ENCODE peak calls at places on chromosomes 11 and 22, in nine cellular contexts. L is CD8-positive, alpha-beta memory T cell; J is pancreas; T is mammary epithelial cell; B is spleen; Y is tibial nerve; W is epithelial cell of esophagus; E is MG63; C is tibial artery. D is an unnamed sample.

GRCh38 chr22:50262973-50263617 is 1.6 kb upstream of the MAPK12 start:
- DNase-seq in Y (no peak), C (no peak), W (no peak), B (no peak), T (no peak), L (no peak), J (no peak), E (no peak), D (no peak)

GRCh38 chr22:48885271-48885918 is 942.3 kb downstream of the BRD1 start:
- DNase-seq in Y (no peak), E (no peak), B (peak), J (no peak), C (peak), W (no peak), T (no peak), L (no peak), D (peak)

GRCh38 chr11:27414644-27415043 is 51.6 kb upstream of the CCDC34 start:
- DNase-seq in J (no peak), B (no peak), C (no peak), T (no peak), E (no peak), Y (no peak), W (no peak), L (no peak), D (no peak)

GRCh38 chr11:116972692-116973091 is 125.5 kb downstream of the SIK3 start:
- DNase-seq in C (no peak), L (no peak), E (no peak), Y (no peak), B (no peak), W (no peak), T (no peak), J (no peak), D (no peak)

GRCh38 chr11:64298966-64299846 is 952 bp upstream of the CATSPERZ start:
- DNase-seq in C (peak), T (no peak), J (peak), B (peak), E (no peak), Y (peak), W (no peak), L (peak), D (peak)

GRCh38 chr11:88293931-88294330 is 43.6 kb downstream of the CTSC start:
- DNase-seq in L (no peak), W (no peak), J (no peak), B (no peak), C (no peak), T (no peak), E (peak), Y (no peak), D (no peak)

GRCh38 chr11:64156235-64157011 is 9.5 kb downstream of the MACROD1 start:
- DNase-seq in W (no peak), Y (no peak), E (no peak), L (no peak), B (peak), T (no peak), J (no peak), C (no peak), D (peak)

GRCh38 chr22:49372111-49372529 is 455.6 kb downstream of the BRD1 start:
- DNase-seq in E (no peak), T (no peak), L (no peak), C (peak), Y (peak), W (no peak), B (peak), J (no peak), D (no peak)

GRCh38 chr11:132910016-132910760 is 622.1 kb downstream of the OPCML start:
- DNase-seq in Y (no peak), J (no peak), B (no peak), E (no peak), C (no peak), L (no peak), T (no peak), W (no peak), D (no peak)

GRCh38 chr11:77502501-77502900 is 28.6 kb upstream of the PAK1 start:
- DNase-seq in Y (no peak), L (no peak), E (peak), C (no peak), B (no peak), T (no peak), W (no peak), J (no peak), D (no peak)

GRCh38 chr11:60947666-60948065 is 4.3 kb downstream of the SLC15A3 start:
- DNase-seq in Y (no peak), J (no peak), E (peak), C (no peak), T (no peak), W (no peak), L (no peak), B (no peak), D (no peak)

GRCh38 chr22:40183029-40183581 is 5.4 kb downstream of the TNRC6B start:
- DNase-seq in Y (peak), T (peak), L (peak), E (no peak), W (peak), J (no peak), B (no peak), C (no peak), D (no peak)

GRCh38 chr11:17388609-17389204 is at the start of gene KCNJ11:
- DNase-seq in T (no peak), C (no peak), J (no peak), B (no peak), L (no peak), W (no peak), Y (no peak), E (no peak), D (no peak)

GRCh38 chr11:115201121-115201792 is 303.0 kb downstream of the CADM1 start:
- DNase-seq in B (no peak), E (peak), T (peak), Y (no peak), J (no peak), L (no peak), W (no peak), C (no peak), D (no peak)

GRCh38 chr11:118230088-118230487 is 5.3 kb upstream of the JAML start:
- DNase-seq in B (no peak), C (no peak), T (no peak), Y (no peak), L (peak), W (no peak), E (no peak), J (no peak), D (no peak)

GRCh38 chr11:65786786-65787636 is at the start of gene OVOL1:
- DNase-seq in Y (no peak), T (peak), J (peak), C (no peak), L (no peak), E (no peak), W (peak), B (peak), D (no peak)

GRCh38 chr11:122882809-122883681 is 486 bp downstream of the JHY start:
- DNase-seq in W (peak), C (peak), Y (peak), E (peak), B (peak), T (peak), L (peak), J (peak), D (peak)

GRCh38 chr11:87463486-87464102 is 425.9 kb downstream of the TMEM135 start:
- DNase-seq in E (no peak), C (no peak), W (peak), T (peak), J (no peak), L (no peak), B (no peak), Y (no peak), D (no peak)

GRCh38 chr11:76152741-76153608 is 53.3 kb downstream of the WNT11 start:
- DNase-seq in L (no peak), T (no peak), E (no peak), J (peak), B (peak), C (no peak), Y (no peak), W (no peak), D (no peak)

GRCh38 chr22:43481528-43482309 is 69.9 kb downstream of the MPPED1 start:
- DNase-seq in C (no peak), B (peak), J (no peak), L (peak), W (no peak), E (no peak), Y (no peak), T (no peak), D (no peak)

GRCh38 chr11:127653071-127653470 is 652.5 kb upstream of the KIRREL3 start:
- DNase-seq in J (no peak), W (no peak), T (no peak), L (no peak), B (no peak), C (no peak), E (no peak), Y (no peak), D (no peak)

GRCh38 chr22:50723991-50724390 is 14.0 kb upstream of the ACR start:
- DNase-seq in T (no peak), J (no peak), B (no peak), C (no peak), L (no peak), E (no peak), Y (no peak), W (no peak), D (no peak)

GRCh38 chr11:43404406-43404805 is 45.7 kb downstream of the TTC17 start:
- DNase-seq in E (no peak), J (no peak), T (peak), L (no peak), C (no peak), B (no peak), W (peak), Y (no peak), D (no peak)

GRCh38 chr22:37303821-37304274 is 21.5 kb downstream of the CYTH4 start:
- DNase-seq in B (no peak), C (no peak), T (peak), E (peak), L (no peak), W (peak), Y (no peak), J (no peak), D (no peak)

GRCh38 chr22:11307996-11308395 is 4220.0 kb upstream of the OR11H1 start:
- DNase-seq in T (no peak), L (no peak), J (no peak), B (no peak), C (no peak), W (no peak), E (no peak), Y (no peak), D (no peak)

GRCh38 chr22:24968066-24968561 is 15.6 kb downstream of the KIAA1671 start:
- DNase-seq in W (peak), J (peak), Y (no peak), T (peak), L (no peak), C (no peak), B (no peak), E (peak), D (no peak)

GRCh38 chr22:41286639-41287091 is 678 bp upstream of the RANGAP1 start:
- DNase-seq in Y (peak), L (peak), E (no peak), J (no peak), B (peak), T (no peak), W (no peak), C (no peak), D (no peak)

GRCh38 chr11:71500601-71501021 is 26.5 kb upstream of the KRTAP5-7 start:
- DNase-seq in B (peak), E (peak), L (no peak), W (no peak), J (no peak), C (no peak), T (no peak), Y (no peak), D (peak)

GRCh38 chr22:46673205-46673604 is 53.0 kb downstream of the GRAMD4 start:
- DNase-seq in J (no peak), E (no peak), W (no peak), T (no peak), Y (no peak), B (no peak), C (no peak), L (no peak), D (no peak)

GRCh38 chr11:121250843-121251242 is 41.7 kb upstream of the SC5D start:
- DNase-seq in L (no peak), B (no peak), E (no peak), J (no peak), T (peak), Y (no peak), W (peak), C (no peak), D (no peak)

GRCh38 chr11:121246021-121246768 is 46.4 kb upstream of the SC5D start:
- DNase-seq in C (no peak), J (no peak), W (no peak), E (no peak), B (no peak), L (no peak), Y (no peak), T (no peak), D (no peak)

GRCh38 chr11:121248496-121248895 is 44.1 kb upstream of the SC5D start:
- DNase-seq in B (no peak), E (no peak), L (no peak), T (peak), W (peak), C (no peak), Y (no peak), J (no peak), D (no peak)

GRCh38 chr11:121246769-121247035 is 45.9 kb upstream of the SC5D start:
- DNase-seq in W (no peak), B (no peak), E (no peak), Y (no peak), L (no peak), J (no peak), C (no peak), T (no peak), D (no peak)

GRCh38 chr11:121249039-121249663 is 43.4 kb upstream of the SC5D start:
- DNase-seq in T (peak), J (no peak), B (no peak), W (peak), L (peak), C (no peak), Y (no peak), E (peak), D (no peak)
- H3K4me3 ChIP-seq in T (no peak), J (no peak), B (no peak), W (no peak), L (no peak), C (no peak), Y (no peak), E (no peak), D (no peak)

DNA sequence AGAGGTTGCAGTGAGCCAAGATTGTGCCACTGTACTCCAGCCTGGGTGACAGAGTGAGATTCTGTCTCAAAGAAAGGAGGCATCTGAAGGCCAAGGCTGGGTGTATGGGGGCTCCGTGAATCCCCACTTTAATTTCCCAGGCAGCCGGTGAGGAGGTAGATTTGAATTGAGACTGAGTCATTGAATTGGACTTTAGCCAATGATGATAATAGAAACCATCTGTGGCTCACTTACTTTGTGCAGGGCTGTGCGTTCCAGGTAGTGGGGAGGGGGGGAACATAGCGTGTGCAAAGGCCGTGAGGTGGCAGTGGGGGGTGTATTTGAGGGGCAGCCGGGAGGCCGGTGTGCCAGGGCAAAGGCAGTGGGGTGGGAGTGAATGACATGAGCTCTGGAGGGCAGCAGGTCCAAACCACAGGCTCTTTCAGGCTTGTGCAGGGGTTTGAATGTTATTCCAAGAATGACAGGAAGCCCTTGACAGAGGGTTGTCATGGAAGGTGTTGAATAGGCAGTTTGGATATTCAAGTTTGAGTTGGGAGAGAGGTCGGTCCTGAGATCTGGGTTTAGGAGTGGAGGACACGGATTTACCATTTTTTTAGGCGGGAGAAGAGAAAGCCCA is 6.1 kb downstream of the ARHGAP8 start:
- DNase-seq in E (no peak), C (no peak), J (no peak), T (peak), Y (no peak), W (peak), B (peak), L (no peak), D (no peak)
- H3K4me3 ChIP-seq in E (no peak), C (no peak), J (no peak), T (no peak), Y (no peak), W (no peak), B (no peak), L (no peak), D (no peak)

GRCh38 chr11:95918056-95918455 is 5.9 kb downstream of the MTMR2 start:
- DNase-seq in Y (no peak), T (no peak), J (no peak), B (no peak), W (no peak), C (no peak), L (no peak), E (no peak), D (no peak)

GRCh38 chr11:95917188-95918036 is 6.5 kb downstream of the MTMR2 start:
- DNase-seq in E (no peak), L (no peak), J (no peak), W (peak), C (no peak), Y (no peak), B (no peak), T (peak), D (no peak)

GRCh38 chr11:95918720-95919119 is 5.2 kb downstream of the MTMR2 start:
- DNase-seq in C (no peak), T (no peak), B (no peak), J (no peak), L (no peak), W (no peak), E (no peak), Y (no peak), D (no peak)

GRCh38 chr11:95920460-95921105 is 3.3 kb downstream of the MTMR2 start:
- DNase-seq in W (peak), B (no peak), T (no peak), L (no peak), Y (no peak), E (no peak), J (no peak), C (no peak), D (no peak)

DNA sequence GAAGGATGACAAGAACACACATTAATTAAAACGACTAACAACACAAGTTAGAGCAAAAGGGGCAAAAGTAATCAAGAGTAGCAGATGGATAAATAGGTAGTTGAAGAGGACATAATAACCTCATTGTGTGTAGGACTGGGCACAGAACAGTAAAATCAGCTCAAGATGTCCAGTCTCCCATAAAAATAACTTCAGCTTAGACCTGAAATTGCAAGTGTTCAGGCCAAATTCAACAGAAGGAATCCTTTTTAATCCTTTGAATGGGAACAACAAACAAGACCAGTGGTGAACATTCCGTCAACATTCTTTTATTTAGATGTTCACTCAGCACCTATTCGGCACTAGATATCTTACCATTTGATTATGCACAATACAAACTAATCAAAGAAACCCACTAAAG is 4.4 kb downstream of the MTMR2 start:
- DNase-seq in T (no peak), W (no peak), E (no peak), B (no peak), L (no peak), J (no peak), Y (no peak), C (no peak), D (no peak)
- H3K4me3 ChIP-seq in T (no peak), W (no peak), E (no peak), B (no peak), L (no peak), J (no peak), Y (no peak), C (no peak), D (no peak)

GRCh38 chr11:1845095-1845429 is 6.3 kb downstream of the TNNI2 start:
- DNase-seq in C (no peak), E (no peak), Y (no peak), T (no peak), B (no peak), J (no peak), L (no peak), W (no peak), D (no peak)

GRCh38 chr11:1843098-1843473 is 4.3 kb downstream of the TNNI2 start:
- DNase-seq in C (no peak), L (no peak), J (no peak), Y (no peak), B (peak), E (no peak), T (no peak), W (peak), D (no peak)

GRCh38 chr11:1844221-1845094 is 5.7 kb downstream of the TNNI2 start:
- DNase-seq in Y (peak), C (no peak), L (peak), T (no peak), W (peak), B (peak), E (no peak), J (no peak), D (no peak)

GRCh38 chr11:1842149-1843097 is 3.6 kb downstream of the TNNI2 start:
- DNase-seq in B (peak), W (no peak), T (no peak), E (no peak), L (no peak), J (peak), C (no peak), Y (no peak), D (no peak)

GRCh38 chr11:1843796-1844195 is 5.0 kb downstream of the TNNI2 start:
- DNase-seq in L (no peak), C (no peak), J (no peak), T (no peak), W (no peak), Y (no peak), E (no peak), B (peak), D (no peak)
- H3K4me3 ChIP-seq in L (peak), C (no peak), J (no peak), T (no peak), W (peak), Y (no peak), E (no peak), B (no peak), D (no peak)

GRCh38 chr11:103894673-103895072 is 141.8 kb upstream of the DDI1 start:
- DNase-seq in L (no peak), W (no peak), J (no peak), B (no peak), Y (no peak), E (no peak), C (no peak), T (no peak), D (no peak)

GRCh38 chr11:103893366-103893765 is 143.1 kb upstream of the DDI1 start:
- DNase-seq in W (no peak), Y (no peak), T (no peak), E (no peak), B (no peak), L (no peak), C (no peak), J (no peak), D (no peak)

GRCh38 chr11:103894034-103894433 is 142.4 kb upstream of the DDI1 start:
- DNase-seq in T (no peak), L (no peak), E (no peak), B (no peak), Y (no peak), J (no peak), W (no peak), C (no peak), D (no peak)

GRCh38 chr11:103890654-103891053 is 145.8 kb upstream of the DDI1 start:
- DNase-seq in C (no peak), W (no peak), B (no peak), E (no peak), Y (no peak), J (no peak), L (no peak), T (no peak), D (no peak)

GRCh38 chr11:103892603-103893002 is 143.8 kb upstream of the DDI1 start:
- DNase-seq in W (peak), Y (no peak), E (peak), L (no peak), J (no peak), C (no peak), T (no peak), B (no peak), D (no peak)
- H3K4me3 ChIP-seq in W (no peak), Y (no peak), E (no peak), L (no peak), J (no peak), C (no peak), T (no peak), B (no peak), D (no peak)

GRCh38 chr22:30078320-30079311 is 1.6 kb upstream of the HORMAD2 start:
- DNase-seq in B (no peak), T (peak), L (no peak), W (peak), J (no peak), E (no peak), C (no peak), Y (no peak), D (peak)
- H3K4me3 ChIP-seq in B (no peak), T (no peak), L (no peak), W (no peak), J (no peak), E (no peak), C (no peak), Y (no peak), D (no peak)

GRCh38 chr22:30246962-30247376 is 410 bp upstream of the LIF start:
- DNase-seq in E (peak), Y (no peak), W (no peak), T (no peak), C (no peak), J (no peak), L (no peak), B (no peak), D (no peak)

GRCh38 chr22:30247561-30247960 is 1.0 kb upstream of the LIF start:
- DNase-seq in Y (no peak), W (no peak), L (no peak), B (no peak), J (no peak), E (no peak), T (no peak), C (no peak), D (no peak)

GRCh38 chr22:30247974-30248373 is 1.4 kb upstream of the LIF start:
- DNase-seq in Y (no peak), C (no peak), E (no peak), W (no peak), L (no peak), T (peak), B (no peak), J (no peak), D (no peak)

GRCh38 chr22:30249049-30250038 is 2.8 kb upstream of the LIF start:
- DNase-seq in E (peak), T (peak), C (no peak), L (no peak), J (no peak), W (no peak), Y (peak), B (no peak), D (no peak)

GRCh38 chr22:30248484-30248883 is 1.9 kb upstream of the LIF start:
- DNase-seq in J (no peak), W (no peak), L (no peak), B (no peak), T (no peak), E (no peak), Y (no peak), C (no peak), D (no peak)
- H3K4me3 ChIP-seq in J (no peak), W (no peak), L (no peak), B (no peak), T (no peak), E (no peak), Y (peak), C (no peak), D (no peak)